ENCODE peak calls at places on chromosomes 1 and 21, in six cellular contexts. P is uterus, L is body of pancreas, G is stomach, S is GM12878, M is A549. B is an unnamed sample.

GRCh38 chr1:163896001-163896400 is 574.2 kb downstream of the NUF2 start:
- DNase-seq in P (no peak), L (no peak), G (no peak), S (no peak), M (no peak), B (no peak)

GRCh38 chr1:94978401-94978800 is 51.5 kb upstream of the CNN3 start:
- DNase-seq in P (no peak), L (no peak), G (no peak), S (no peak), M (no peak), B (no peak)

GRCh38 chr21:20276377-20276776 is 721.8 kb upstream of the NCAM2 start:
- DNase-seq in P (no peak), L (no peak), G (no peak), S (no peak), M (no peak), B (no peak)

GRCh38 chr1:224880593-224881307 is 48.7 kb upstream of the DNAH14 start:
- DNase-seq in P (no peak), L (no peak), G (no peak), S (no peak), M (peak; percentile 7), B (no peak)

GRCh38 chr1:63632110-63632509 is 38.9 kb downstream of the PGM1 start:
- DNase-seq in P (no peak), L (no peak), G (no peak), S (no peak), M (no peak), B (no peak)

GRCh38 chr1:245807306-245807705 is 652.5 kb downstream of the KIF26B start:
- DNase-seq in P (no peak), L (peak; percentile 10), G (no peak), S (peak; percentile 80), M (no peak), B (peak; percentile 56)

GRCh38 chr21:43348801-43349261 is 78.1 kb downstream of the SIK1 start:
- DNase-seq in P (no peak), L (no peak), G (no peak), S (no peak), M (no peak), B (no peak)

GRCh38 chr1:228314315-228314657 is 92.3 kb downstream of the TRIM11 start:
- DNase-seq in P (no peak), L (no peak), G (no peak), S (no peak), M (no peak), B (no peak)

GRCh38 chr21:41589620-41590175 is 81.7 kb upstream of the TMPRSS2 start:
- DNase-seq in P (no peak), L (no peak), G (peak; percentile 13), S (no peak), M (no peak), B (no peak)

GRCh38 chr21:15841856-15842564 is 112.2 kb downstream of the USP25 start:
- DNase-seq in P (no peak), L (no peak), G (no peak), S (no peak), M (no peak), B (no peak)

GRCh38 chr1:113388621-113389355 is 1.5 kb upstream of the MAGI3 start:
- DNase-seq in P (no peak), L (peak; percentile 83), G (peak; percentile 53), S (no peak), M (peak; percentile 48), B (no peak)

GRCh38 chr1:235207202-235207565 is 46.1 kb upstream of the RBM34 start:
- DNase-seq in P (no peak), L (no peak), G (no peak), S (no peak), M (no peak), B (no peak)

GRCh38 chr1:26530540-26530897 is 958 bp downstream of the RPS6KA1 start:
- DNase-seq in P (no peak), L (no peak), G (no peak), S (no peak), M (no peak), B (no peak)

GRCh38 chr1:210496063-210496462 is 167.4 kb downstream of the HHAT start:
- DNase-seq in P (no peak), L (no peak), G (no peak), S (no peak), M (no peak), B (no peak)

GRCh38 chr1:25500694-25501093 is 42.7 kb upstream of the LDLRAP1 start:
- DNase-seq in P (no peak), L (no peak), G (no peak), S (no peak), M (no peak), B (no peak)

GRCh38 chr1:118304722-118305344 is 119.8 kb upstream of the SPAG17 start:
- DNase-seq in P (no peak), L (no peak), G (no peak), S (no peak), M (no peak), B (no peak)

GRCh38 chr1:11058595-11059165 is 1.1 kb downstream of the SRM start:
- DNase-seq in P (no peak), L (peak; percentile 73), G (peak; percentile 40), S (no peak), M (no peak), B (no peak)

GRCh38 chr1:11061652-11062365 is 2.0 kb upstream of the SRM start:
- DNase-seq in P (no peak), L (no peak), G (no peak), S (no peak), M (no peak), B (no peak)

GRCh38 chr1:11058026-11058425 is 1.8 kb downstream of the SRM start:
- DNase-seq in P (no peak), L (no peak), G (no peak), S (no peak), M (no peak), B (no peak)

GRCh38 chr1:11059166-11059989 is 440 bp downstream of the SRM start:
- DNase-seq in P (no peak), L (peak; percentile 8), G (no peak), S (no peak), M (no peak), B (no peak)

GRCh38 chr1:11059990-11060948 is at the start of gene SRM:
- DNase-seq in P (peak; percentile 83), L (peak; percentile 94), G (peak; percentile 95), S (peak; percentile 40), M (peak; percentile 89), B (peak; percentile 96)
- TF ChIP-seq POLR2A in P (peak; percentile 70), L (peak; percentile 74), G (no peak), S (peak; percentile 82), M (peak; percentile 82), B (no peak)

GRCh38 chr1:230121950-230122349 is 54.9 kb downstream of the GALNT2 start:
- DNase-seq in P (no peak), L (peak; percentile 59), G (no peak), S (no peak), M (no peak), B (no peak)

GRCh38 chr1:230119340-230119739 is 52.3 kb downstream of the GALNT2 start:
- DNase-seq in P (no peak), L (no peak), G (no peak), S (no peak), M (no peak), B (no peak)

GRCh38 chr1:230122361-230123279 is 55.6 kb downstream of the GALNT2 start:
- DNase-seq in P (no peak), L (no peak), G (no peak), S (no peak), M (no peak), B (no peak)

GRCh38 chr1:230120949-230121381 is 53.9 kb downstream of the GALNT2 start:
- DNase-seq in P (no peak), L (no peak), G (no peak), S (no peak), M (peak; percentile 60), B (no peak)

GRCh38 chr1:230120289-230120948 is 53.4 kb downstream of the GALNT2 start:
- DNase-seq in P (no peak), L (no peak), G (no peak), S (no peak), M (no peak), B (no peak)
- H3K4me1 ChIP-seq in P (no peaks in the 10 kb centered on the region), L (peaks cover 75% of the 10 kb centered on the region), G (peaks cover 46% of the 10 kb centered on the region), S (peaks cover 44% of the 10 kb centered on the region), M (peaks cover 28% of the 10 kb centered on the region), B (no peaks in the 10 kb centered on the region)

DNA sequence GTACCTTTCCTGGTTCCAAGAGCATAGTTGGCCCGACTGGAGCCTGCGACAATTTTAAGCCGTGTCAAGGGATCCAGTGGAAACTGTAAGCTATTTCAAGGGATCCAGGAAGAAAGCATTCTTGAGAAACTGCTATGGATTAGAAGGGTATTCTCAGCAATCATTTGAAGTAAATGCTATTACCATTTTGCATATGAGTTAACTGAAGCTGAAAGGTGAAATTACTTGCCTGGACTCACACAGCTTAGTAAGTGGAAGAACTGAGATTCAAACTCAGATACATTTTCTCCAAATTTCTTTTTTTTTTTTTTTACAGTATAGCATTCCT is 589 bp downstream of the ZNF684 start:
- DNase-seq in P (no peak), L (no peak), G (no peak), S (no peak), M (no peak), B (no peak)
- TF ChIP-seq POLR2A in P (no peak), L (no peak), G (no peak), S (no peak), M (no peak), B (no peak)

DNA sequence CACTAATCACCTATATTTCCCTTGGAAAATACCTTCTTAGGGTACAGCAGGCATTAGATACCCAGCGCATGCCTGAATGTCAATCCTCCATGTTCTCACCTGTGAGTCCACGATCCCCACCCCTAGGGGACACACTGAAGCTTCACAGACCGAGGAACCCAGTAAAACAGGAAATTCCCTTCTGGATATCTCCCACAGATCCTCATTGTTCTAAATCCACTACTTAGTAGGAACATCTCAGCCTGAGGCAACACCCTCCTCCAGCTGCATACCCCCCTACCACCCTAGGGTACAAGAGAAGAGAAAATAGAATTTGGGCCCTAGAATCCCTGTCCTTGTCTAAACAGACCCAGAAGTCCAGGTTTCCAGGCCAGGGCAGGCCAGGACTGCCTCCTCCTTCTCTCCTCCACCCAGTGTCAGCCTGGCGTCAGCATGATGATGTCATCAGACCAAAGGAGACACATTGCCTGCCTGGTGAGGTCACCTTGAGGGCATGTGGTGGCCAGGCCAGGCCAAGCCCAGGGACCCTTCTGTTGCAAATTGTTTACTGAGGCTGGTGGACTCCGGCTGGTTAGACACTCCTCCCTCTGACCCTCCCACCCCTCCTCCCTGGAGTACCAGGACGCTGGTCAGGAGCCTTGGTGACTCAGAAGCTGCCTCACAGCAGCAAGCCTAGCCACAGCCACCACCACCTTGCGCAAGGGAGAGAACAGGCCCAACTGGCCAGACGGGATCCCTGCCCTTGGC is 6.2 kb downstream of the NECTIN4 start:
- DNase-seq in P (peak; percentile 28), L (peak; percentile 95), G (peak; percentile 94), S (no peak), M (peak; percentile 69), B (peak; percentile 80)
- H3K4me1 ChIP-seq in P (no peaks in the 10 kb centered on the region), L (peaks cover 55% of the 10 kb centered on the region), G (no peaks in the 10 kb centered on the region), S (no peaks in the 10 kb centered on the region), M (peaks cover 56% of the 10 kb centered on the region), B (no peaks in the 10 kb centered on the region)

GRCh38 chr1:9129391-9130041 is 614 bp upstream of the GPR157 start:
- DNase-seq in P (peak; percentile 90), L (peak; percentile 92), G (peak; percentile 93), S (peak; percentile 65), M (peak; percentile 76), B (peak; percentile 97)
- TF ChIP-seq POLR2A in P (no peak), L (no peak), G (no peak), S (no peak), M (no peak), B (no peak)

DNA sequence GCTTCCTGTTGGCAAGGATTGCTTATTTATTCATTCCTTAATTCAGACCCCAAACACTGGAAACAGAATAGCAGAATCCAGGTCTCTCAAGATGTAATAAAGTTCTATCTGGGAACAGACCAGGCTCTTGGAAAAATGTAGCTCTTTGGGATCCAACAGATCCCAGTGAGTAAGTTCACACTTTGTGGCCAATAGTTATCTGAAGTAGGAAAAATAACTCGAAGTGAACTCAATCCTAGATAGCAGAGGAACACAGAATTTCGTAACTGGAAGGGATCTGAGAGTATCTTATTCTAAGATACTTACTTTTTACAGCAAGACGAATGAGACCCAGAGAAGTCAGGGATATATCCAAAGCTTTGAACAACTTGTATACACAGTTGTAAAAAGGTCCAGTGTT is 150.7 kb upstream of the CD34 start:
- DNase-seq in P (no peak), L (no peak), G (no peak), S (no peak), M (no peak), B (no peak)
- H3K4me1 ChIP-seq in P (no peaks in the 10 kb centered on the region), L (peaks cover 24% of the 10 kb centered on the region), G (peaks cover 6% of the 10 kb centered on the region), S (no peaks in the 10 kb centered on the region), M (no peaks in the 10 kb centered on the region), B (peaks cover 6% of the 10 kb centered on the region)

B was measured in Peyer's patch.